ENCODE peak calls at places on chromosomes 4 and X, in seven cellular contexts. One of them, this sample, is unnamed.

GRCh38 chr4:123297836-123298235 is 98.8 kb upstream of the SPRY1 start:
- DNase-seq in neuronal stem cell: no peak
- DNase-seq in esophagus squamous epithelium: no peak
- DNase-seq in body of pancreas: no peak
- DNase-seq in right lobe of liver: no peak
- DNase-seq in effector memory CD4-positive, alpha-beta T cell: no peak
- DNase-seq in CD8-positive, alpha-beta memory T cell: no peak
- DNase-seq in this sample: no peak

GRCh38 chr4:168877407-168877778 is 132.7 kb downstream of the CBR4 start:
- DNase-seq in esophagus squamous epithelium: no peak
- DNase-seq in right lobe of liver: no peak
- DNase-seq in neuronal stem cell: no peak
- DNase-seq in body of pancreas: no peak
- DNase-seq in effector memory CD4-positive, alpha-beta T cell: no peak
- DNase-seq in CD8-positive, alpha-beta memory T cell: no peak
- DNase-seq in this sample: no peak

GRCh38 chr4:141248029-141248428 is 27.3 kb downstream of the ZNF330 start:
- DNase-seq in right lobe of liver: no peak
- DNase-seq in esophagus squamous epithelium: no peak
- DNase-seq in effector memory CD4-positive, alpha-beta T cell: no peak
- DNase-seq in body of pancreas: no peak
- DNase-seq in neuronal stem cell: no peak
- DNase-seq in CD8-positive, alpha-beta memory T cell: no peak
- DNase-seq in this sample: no peak

GRCh38 chr4:177229331-177229730 is 80.3 kb upstream of the NEIL3 start:
- DNase-seq in effector memory CD4-positive, alpha-beta T cell: no peak
- DNase-seq in neuronal stem cell: no peak
- DNase-seq in body of pancreas: no peak
- DNase-seq in CD8-positive, alpha-beta memory T cell: no peak
- DNase-seq in esophagus squamous epithelium: no peak
- DNase-seq in right lobe of liver: no peak
- DNase-seq in this sample: no peak

GRCh38 chrX:136679581-136679980 is 31.6 kb downstream of the CD40LG start:
- DNase-seq in right lobe of liver: no peak
- DNase-seq in CD8-positive, alpha-beta memory T cell: no peak
- DNase-seq in esophagus squamous epithelium: no peak
- DNase-seq in effector memory CD4-positive, alpha-beta T cell: no peak
- DNase-seq in neuronal stem cell: no peak
- DNase-seq in body of pancreas: no peak
- DNase-seq in this sample: no peak

GRCh38 chr4:141957416-141957815 is 321.0 kb downstream of the IL15 start:
- DNase-seq in body of pancreas: no peak
- DNase-seq in esophagus squamous epithelium: no peak
- DNase-seq in effector memory CD4-positive, alpha-beta T cell: no peak
- DNase-seq in neuronal stem cell: no peak
- DNase-seq in right lobe of liver: no peak
- DNase-seq in CD8-positive, alpha-beta memory T cell: no peak
- DNase-seq in this sample: no peak

GRCh38 chr4:167052631-167053085 is 181.6 kb downstream of the SPOCK3 start:
- DNase-seq in effector memory CD4-positive, alpha-beta T cell: no peak
- DNase-seq in esophagus squamous epithelium: no peak
- DNase-seq in CD8-positive, alpha-beta memory T cell: no peak
- DNase-seq in neuronal stem cell: no peak
- DNase-seq in right lobe of liver: no peak
- DNase-seq in body of pancreas: no peak
- DNase-seq in this sample: no peak

GRCh38 chr4:182749768-182750167 is 167.4 kb downstream of the DCTD start:
- DNase-seq in right lobe of liver: no peak
- DNase-seq in body of pancreas: no peak
- DNase-seq in effector memory CD4-positive, alpha-beta T cell: no peak
- DNase-seq in neuronal stem cell: no peak
- DNase-seq in esophagus squamous epithelium: no peak
- DNase-seq in CD8-positive, alpha-beta memory T cell: no peak
- DNase-seq in this sample: no peak

GRCh38 chr4:128244379-128244778 is 43.2 kb downstream of the PGRMC2 start:
- DNase-seq in CD8-positive, alpha-beta memory T cell: no peak
- DNase-seq in neuronal stem cell: no peak
- DNase-seq in esophagus squamous epithelium: no peak
- DNase-seq in effector memory CD4-positive, alpha-beta T cell: no peak
- DNase-seq in right lobe of liver: no peak
- DNase-seq in body of pancreas: no peak
- DNase-seq in this sample: no peak

GRCh38 chr4:61521451-61521850 is 321.3 kb downstream of the ADGRL3 start:
- DNase-seq in neuronal stem cell: no peak
- DNase-seq in CD8-positive, alpha-beta memory T cell: no peak
- DNase-seq in right lobe of liver: no peak
- DNase-seq in effector memory CD4-positive, alpha-beta T cell: no peak
- DNase-seq in esophagus squamous epithelium: no peak
- DNase-seq in body of pancreas: no peak
- DNase-seq in this sample: no peak

GRCh38 chrX:69192603-69193002 is 27.4 kb upstream of the PJA1 start:
- DNase-seq in esophagus squamous epithelium: no peak
- DNase-seq in neuronal stem cell: no peak
- DNase-seq in body of pancreas: no peak
- DNase-seq in CD8-positive, alpha-beta memory T cell: no peak
- DNase-seq in effector memory CD4-positive, alpha-beta T cell: no peak
- DNase-seq in right lobe of liver: no peak
- DNase-seq in this sample: no peak

GRCh38 chr4:139550724-139551429 is 5.1 kb downstream of the SETD7 start:
- DNase-seq in CD8-positive, alpha-beta memory T cell: no peak
- DNase-seq in body of pancreas: peak; percentile 62
- DNase-seq in effector memory CD4-positive, alpha-beta T cell: no peak
- DNase-seq in esophagus squamous epithelium: no peak
- DNase-seq in right lobe of liver: no peak
- DNase-seq in neuronal stem cell: no peak
- DNase-seq in this sample: no peak

GRCh38 chr4:69321153-69321729 is 41.0 kb downstream of the UGT2B28 start:
- DNase-seq in neuronal stem cell: no peak
- DNase-seq in effector memory CD4-positive, alpha-beta T cell: no peak
- DNase-seq in right lobe of liver: peak; percentile 61
- DNase-seq in body of pancreas: peak; percentile 91
- DNase-seq in esophagus squamous epithelium: no peak
- DNase-seq in CD8-positive, alpha-beta memory T cell: no peak
- DNase-seq in this sample: no peak

GRCh38 chr4:94621491-94622080 is 136.2 kb upstream of the BMPR1B start:
- DNase-seq in body of pancreas: peak; percentile 12
- DNase-seq in right lobe of liver: no peak
- DNase-seq in effector memory CD4-positive, alpha-beta T cell: no peak
- DNase-seq in esophagus squamous epithelium: no peak
- DNase-seq in neuronal stem cell: peak; percentile 23
- DNase-seq in CD8-positive, alpha-beta memory T cell: no peak
- DNase-seq in this sample: no peak

GRCh38 chr4:67035986-67036385 is 509.3 kb downstream of the CENPC start:
- DNase-seq in right lobe of liver: no peak
- DNase-seq in CD8-positive, alpha-beta memory T cell: no peak
- DNase-seq in esophagus squamous epithelium: no peak
- DNase-seq in effector memory CD4-positive, alpha-beta T cell: no peak
- DNase-seq in neuronal stem cell: no peak
- DNase-seq in body of pancreas: no peak
- DNase-seq in this sample: no peak

GRCh38 chrX:150478496-150479492 is 89.6 kb upstream of the MTM1 start:
- DNase-seq in CD8-positive, alpha-beta memory T cell: no peak
- DNase-seq in esophagus squamous epithelium: no peak
- DNase-seq in neuronal stem cell: no peak
- DNase-seq in effector memory CD4-positive, alpha-beta T cell: no peak
- DNase-seq in right lobe of liver: no peak
- DNase-seq in body of pancreas: no peak
- DNase-seq in this sample: no peak

GRCh38 chr4:75705198-75705712 is 19.1 kb upstream of the USO1 start:
- DNase-seq in esophagus squamous epithelium: no peak
- DNase-seq in right lobe of liver: no peak
- DNase-seq in CD8-positive, alpha-beta memory T cell: no peak
- DNase-seq in effector memory CD4-positive, alpha-beta T cell: no peak
- DNase-seq in body of pancreas: no peak
- DNase-seq in neuronal stem cell: peak; percentile 29
- DNase-seq in this sample: peak; percentile 42

GRCh38 chr4:118942465-118942864 is 53.8 kb downstream of the SYNPO2 start:
- DNase-seq in effector memory CD4-positive, alpha-beta T cell: no peak
- DNase-seq in right lobe of liver: no peak
- DNase-seq in body of pancreas: no peak
- DNase-seq in esophagus squamous epithelium: no peak
- DNase-seq in CD8-positive, alpha-beta memory T cell: no peak
- DNase-seq in neuronal stem cell: no peak
- DNase-seq in this sample: no peak

DNA sequence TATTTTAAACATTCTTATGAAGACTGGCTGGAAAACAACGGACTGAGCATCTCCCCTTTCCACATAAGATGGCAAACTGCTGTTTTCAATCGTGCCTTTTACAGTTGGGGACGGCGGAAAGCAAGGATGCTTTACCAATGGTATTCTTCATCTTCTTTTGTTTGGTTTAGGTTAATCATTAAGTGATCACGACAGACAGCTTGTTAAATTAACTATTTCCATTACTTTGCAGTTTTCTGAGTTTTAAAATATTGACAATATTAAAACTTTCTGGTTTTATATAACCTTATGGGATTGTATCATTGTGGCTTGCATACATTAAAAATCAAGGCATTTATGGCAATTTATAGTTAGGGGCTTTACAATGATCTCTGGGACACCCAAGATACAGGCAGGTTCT is 3.8 kb downstream of the MBTPS2 start:
- DNase-seq in CD8-positive, alpha-beta memory T cell: no peak
- DNase-seq in right lobe of liver: no peak
- DNase-seq in neuronal stem cell: no peak
- DNase-seq in effector memory CD4-positive, alpha-beta T cell: no peak
- DNase-seq in body of pancreas: no peak
- DNase-seq in esophagus squamous epithelium: no peak
- DNase-seq in this sample: no peak
- H3K9me3 ChIP-seq in CD8-positive, alpha-beta memory T cell: no peaks in the 10 kb centered on the region
- H3K9me3 ChIP-seq in right lobe of liver: no peaks in the 10 kb centered on the region
- H3K9me3 ChIP-seq in neuronal stem cell: no peaks in the 10 kb centered on the region
- H3K9me3 ChIP-seq in effector memory CD4-positive, alpha-beta T cell: no peaks in the 10 kb centered on the region
- H3K9me3 ChIP-seq in body of pancreas: no peaks in the 10 kb centered on the region
- H3K9me3 ChIP-seq in esophagus squamous epithelium: no peaks in the 10 kb centered on the region
- H3K9me3 ChIP-seq in this sample: no peaks in the 10 kb centered on the region

DNA sequence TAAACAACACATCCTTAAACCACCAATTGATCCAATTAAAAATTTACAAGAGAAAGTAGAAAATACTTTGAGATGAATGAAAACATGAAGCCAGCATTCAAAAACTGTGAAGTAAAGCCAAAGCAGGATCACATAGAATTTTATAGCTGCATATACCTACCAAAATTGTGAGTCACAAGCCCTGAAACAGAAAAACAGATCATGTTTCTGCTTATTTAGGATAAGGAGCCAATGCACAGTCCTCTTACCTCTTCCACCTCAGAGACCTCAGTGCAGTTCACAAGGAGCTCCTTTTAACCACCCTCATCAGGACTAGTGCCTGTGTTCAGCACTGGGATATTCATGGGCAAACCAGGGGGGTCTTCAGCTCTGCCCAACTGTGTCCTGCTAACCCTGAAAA is 386.7 kb downstream of the TECRL start:
- DNase-seq in effector memory CD4-positive, alpha-beta T cell: no peak
- DNase-seq in body of pancreas: no peak
- DNase-seq in esophagus squamous epithelium: no peak
- DNase-seq in CD8-positive, alpha-beta memory T cell: no peak
- DNase-seq in neuronal stem cell: no peak
- DNase-seq in right lobe of liver: no peak
- DNase-seq in this sample: no peak
- H3K4me3 ChIP-seq in effector memory CD4-positive, alpha-beta T cell: no peak overlapping the region
- H3K4me3 ChIP-seq in body of pancreas: no peak overlapping the region
- H3K4me3 ChIP-seq in esophagus squamous epithelium: no peak overlapping the region
- H3K4me3 ChIP-seq in CD8-positive, alpha-beta memory T cell: no peak overlapping the region
- H3K4me3 ChIP-seq in neuronal stem cell: no peak overlapping the region
- H3K4me3 ChIP-seq in right lobe of liver: no peak overlapping the region
- H3K4me3 ChIP-seq in this sample: no peak overlapping the region

GRCh38 chrX:13285693-13286092 is 34.2 kb downstream of the ATXN3L start:
- DNase-seq in esophagus squamous epithelium: no peak
- DNase-seq in neuronal stem cell: no peak
- DNase-seq in CD8-positive, alpha-beta memory T cell: no peak
- DNase-seq in effector memory CD4-positive, alpha-beta T cell: no peak
- DNase-seq in body of pancreas: no peak
- DNase-seq in right lobe of liver: no peak
- DNase-seq in this sample: no peak
- H3K9me3 ChIP-seq in esophagus squamous epithelium: no peaks in the 10 kb centered on the region
- H3K9me3 ChIP-seq in neuronal stem cell: no peaks in the 10 kb centered on the region
- H3K9me3 ChIP-seq in CD8-positive, alpha-beta memory T cell: no peaks in the 10 kb centered on the region
- H3K9me3 ChIP-seq in effector memory CD4-positive, alpha-beta T cell: no peaks in the 10 kb centered on the region
- H3K9me3 ChIP-seq in body of pancreas: no peaks in the 10 kb centered on the region
- H3K9me3 ChIP-seq in right lobe of liver: no peaks in the 10 kb centered on the region
- H3K9me3 ChIP-seq in this sample: no peaks in the 10 kb centered on the region

GRCh38 chr4:184476660-184477059 is 2.3 kb upstream of the IRF2 start:
- DNase-seq in effector memory CD4-positive, alpha-beta T cell: no peak
- DNase-seq in esophagus squamous epithelium: no peak
- DNase-seq in CD8-positive, alpha-beta memory T cell: peak; percentile 13
- DNase-seq in body of pancreas: no peak
- DNase-seq in right lobe of liver: no peak
- DNase-seq in neuronal stem cell: no peak
- DNase-seq in this sample: no peak
- H3K4me3 ChIP-seq in effector memory CD4-positive, alpha-beta T cell: no peak overlapping the region
- H3K4me3 ChIP-seq in esophagus squamous epithelium: no peak overlapping the region
- H3K4me3 ChIP-seq in CD8-positive, alpha-beta memory T cell: peak overlapping the region; percentile 30
- H3K4me3 ChIP-seq in body of pancreas: no peak overlapping the region
- H3K4me3 ChIP-seq in right lobe of liver: peak overlapping the region; percentile 10
- H3K4me3 ChIP-seq in neuronal stem cell: no peak overlapping the region
- H3K4me3 ChIP-seq in this sample: no peak overlapping the region

GRCh38 chrX:154728791-154729190 is 22.1 kb downstream of the GAB3 start:
- DNase-seq in effector memory CD4-positive, alpha-beta T cell: no peak
- DNase-seq in right lobe of liver: no peak
- DNase-seq in CD8-positive, alpha-beta memory T cell: no peak
- DNase-seq in body of pancreas: no peak
- DNase-seq in esophagus squamous epithelium: no peak
- DNase-seq in neuronal stem cell: no peak
- DNase-seq in this sample: no peak

GRCh38 chrX:154730271-154730883 is 20.5 kb downstream of the GAB3 start:
- DNase-seq in right lobe of liver: peak; percentile 88
- DNase-seq in CD8-positive, alpha-beta memory T cell: no peak
- DNase-seq in esophagus squamous epithelium: no peak
- DNase-seq in effector memory CD4-positive, alpha-beta T cell: no peak
- DNase-seq in neuronal stem cell: no peak
- DNase-seq in body of pancreas: peak; percentile 24
- DNase-seq in this sample: no peak

GRCh38 chrX:154727418-154728323 is 23.2 kb downstream of the GAB3 start:
- DNase-seq in CD8-positive, alpha-beta memory T cell: no peak
- DNase-seq in esophagus squamous epithelium: no peak
- DNase-seq in effector memory CD4-positive, alpha-beta T cell: no peak
- DNase-seq in right lobe of liver: peak; percentile 63
- DNase-seq in body of pancreas: peak; percentile 62
- DNase-seq in neuronal stem cell: no peak
- DNase-seq in this sample: no peak

GRCh38 chrX:154731203-154731602 is 19.7 kb downstream of the GAB3 start:
- DNase-seq in CD8-positive, alpha-beta memory T cell: peak; percentile 28
- DNase-seq in body of pancreas: no peak
- DNase-seq in effector memory CD4-positive, alpha-beta T cell: no peak
- DNase-seq in esophagus squamous epithelium: no peak
- DNase-seq in neuronal stem cell: no peak
- DNase-seq in right lobe of liver: no peak
- DNase-seq in this sample: no peak

DNA sequence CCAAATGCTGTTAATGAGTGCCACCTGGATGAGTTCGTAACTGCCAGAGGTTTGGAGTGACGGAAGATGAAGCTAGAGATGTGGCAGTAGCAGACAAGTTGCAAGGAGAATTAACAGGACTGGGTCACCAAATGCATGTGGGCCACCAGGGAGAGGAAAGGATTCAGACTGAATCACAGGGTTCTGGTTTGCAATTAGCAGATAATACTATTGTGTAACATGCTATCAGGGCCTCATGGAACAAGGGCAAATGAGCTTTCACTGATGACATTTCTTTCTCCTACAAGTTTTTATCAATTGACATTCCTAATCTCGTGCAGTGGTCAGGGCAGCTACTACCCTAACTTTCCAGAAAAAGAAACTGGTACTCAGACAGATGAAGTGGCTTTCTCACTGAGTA is 21.4 kb downstream of the GAB3 start:
- DNase-seq in effector memory CD4-positive, alpha-beta T cell: no peak
- DNase-seq in esophagus squamous epithelium: no peak
- DNase-seq in right lobe of liver: no peak
- DNase-seq in body of pancreas: no peak
- DNase-seq in CD8-positive, alpha-beta memory T cell: no peak
- DNase-seq in neuronal stem cell: no peak
- DNase-seq in this sample: no peak
- H3K9me3 ChIP-seq in effector memory CD4-positive, alpha-beta T cell: no peaks in the 10 kb centered on the region
- H3K9me3 ChIP-seq in esophagus squamous epithelium: no peaks in the 10 kb centered on the region
- H3K9me3 ChIP-seq in right lobe of liver: no peaks in the 10 kb centered on the region
- H3K9me3 ChIP-seq in body of pancreas: no peaks in the 10 kb centered on the region
- H3K9me3 ChIP-seq in CD8-positive, alpha-beta memory T cell: no peaks in the 10 kb centered on the region
- H3K9me3 ChIP-seq in neuronal stem cell: no peaks in the 10 kb centered on the region
- H3K9me3 ChIP-seq in this sample: no peaks in the 10 kb centered on the region